ENCODE peak calls at places on chromosomes 6 and 20, in five cellular contexts. I, B, H, V and L are unnamed samples.

GRCh38 chr6:105993769-105994521 is 92.2 kb upstream of the PRDM1 start:
- DNase-seq in I (no peak), H (no peak), B (no peak), V (no peak), L (peak)

GRCh38 chr6:43070028-43070632 is 6.0 kb upstream of the PTK7 start:
- DNase-seq in B (peak), V (peak), I (peak), H (no peak), L (peak)

GRCh38 chr6:1382331-1382882 is 7.0 kb upstream of the FOXF2 start:
- DNase-seq in V (no peak), I (no peak), H (no peak), B (no peak), L (no peak)

GRCh38 chr20:38888059-38888831 is 38.0 kb upstream of the FAM83D start:
- DNase-seq in I (no peak), B (no peak), H (no peak), V (no peak), L (no peak)

GRCh38 chr20:62215991-62216635 is 4.0 kb downstream of the HRH3 start:
- DNase-seq in I (no peak), H (no peak), B (no peak), V (no peak), L (no peak)

GRCh38 chr20:61370841-61371303 is 118.8 kb downstream of the CDH4 start:
- DNase-seq in V (no peak), H (no peak), I (no peak), B (no peak), L (no peak)

GRCh38 chr6:16800942-16801341 is 39.7 kb upstream of the ATXN1 start:
- DNase-seq in I (no peak), B (no peak), H (no peak), V (no peak), L (no peak)

GRCh38 chr6:36989264-36989663 is 3.3 kb upstream of the MTCH1 start:
- DNase-seq in I (no peak), H (no peak), B (no peak), V (no peak), L (no peak)

GRCh38 chr6:28981391-28981832 is 23.7 kb downstream of the ZNF311 start:
- DNase-seq in V (peak), H (peak), B (no peak), I (no peak), L (peak)

GRCh38 chr6:2166717-2167116 is 78.7 kb downstream of the GMDS start:
- DNase-seq in H (peak), I (no peak), V (no peak), B (no peak), L (no peak)

GRCh38 chr20:32135983-32136515 is 26.5 kb downstream of the TM9SF4 start:
- DNase-seq in I (no peak), V (no peak), B (no peak), H (no peak), L (no peak)

GRCh38 chr6:109455502-109456282 is at the start of gene MICAL1:
- DNase-seq in I (peak), H (peak), V (no peak), B (peak), L (peak)

GRCh38 chr6:55696041-55696440 is 117.0 kb upstream of the HMGCLL1 start:
- DNase-seq in I (no peak), H (no peak), B (no peak), V (no peak), L (no peak)

GRCh38 chr20:407097-407952 is 774 bp upstream of the RBCK1 start:
- DNase-seq in I (peak), B (peak), V (peak), H (peak), L (peak)
- TF ChIP-seq POLR2A in I (no peak), B (peak), V (peak), H (no peak), L (peak)

GRCh38 chr6:138240476-138241245 is 22.4 kb upstream of the PBOV1 start:
- DNase-seq in H (no peak), V (no peak), B (no peak), I (no peak), L (no peak)

GRCh38 chr6:138245751-138246150 is 27.5 kb upstream of the PBOV1 start:
- DNase-seq in I (no peak), B (no peak), V (no peak), H (no peak), L (no peak)

GRCh38 chr6:138241381-138241780 is 23.1 kb upstream of the PBOV1 start:
- DNase-seq in H (no peak), I (no peak), B (no peak), V (no peak), L (no peak)

GRCh38 chr6:138241893-138242292 is 23.6 kb upstream of the PBOV1 start:
- DNase-seq in B (no peak), I (no peak), V (no peak), H (no peak), L (no peak)

DNA sequence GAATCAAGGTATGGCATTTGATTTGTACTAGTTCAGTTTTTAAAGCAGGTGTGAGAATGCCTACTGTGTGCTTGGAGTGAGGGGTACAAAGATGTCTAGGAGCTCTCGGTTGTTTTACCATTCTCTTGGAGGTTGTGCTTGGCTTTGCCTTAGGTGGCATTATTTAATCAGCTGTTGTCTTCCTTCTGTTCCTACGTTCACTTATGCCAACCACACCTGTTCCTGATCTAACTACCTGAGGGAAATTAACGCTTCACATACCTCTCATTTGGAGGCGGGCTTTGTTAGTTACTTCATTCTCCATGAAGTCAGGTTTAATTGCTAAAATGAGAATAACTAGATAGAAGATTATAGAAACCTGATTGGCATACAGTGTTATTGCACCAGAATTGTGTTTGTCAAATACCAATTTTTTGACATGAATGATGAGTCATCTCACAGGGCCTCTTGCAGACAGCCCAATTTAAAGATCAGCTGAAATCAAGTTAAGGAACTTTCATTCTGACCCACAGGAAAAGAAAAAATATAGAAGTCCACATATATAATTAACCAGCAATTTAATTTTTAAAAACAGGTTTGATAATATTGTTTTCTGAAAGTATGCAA is 24.8 kb upstream of the PBOV1 start:
- DNase-seq in B (no peak), I (no peak), H (no peak), V (no peak), L (no peak)
- TF ChIP-seq POLR2A in B (no peak), I (no peak), H (no peak), V (no peak), L (no peak)

GRCh38 chr6:63521475-63522210 is 50.6 kb upstream of the LOC128125822 start:
- DNase-seq in B (no peak), V (no peak), H (no peak), I (no peak), L (no peak)
- TF ChIP-seq POLR2A in B (no peak), V (no peak), H (no peak), I (no peak), L (no peak)

GRCh38 chr6:139648430-139649000 is 274.1 kb upstream of the CITED2 start:
- DNase-seq in B (no peak), H (no peak), V (no peak), I (no peak), L (peak)
- TF ChIP-seq POLR2A in B (no peak), H (no peak), V (no peak), I (no peak), L (no peak)

GRCh38 chr6:83859410-83860346 is at the start of gene CYB5R4:
- DNase-seq in B (peak), V (peak), H (peak), I (peak), L (peak)
- TF ChIP-seq POLR2A in B (peak), V (peak), H (peak), I (peak), L (peak)

DNA sequence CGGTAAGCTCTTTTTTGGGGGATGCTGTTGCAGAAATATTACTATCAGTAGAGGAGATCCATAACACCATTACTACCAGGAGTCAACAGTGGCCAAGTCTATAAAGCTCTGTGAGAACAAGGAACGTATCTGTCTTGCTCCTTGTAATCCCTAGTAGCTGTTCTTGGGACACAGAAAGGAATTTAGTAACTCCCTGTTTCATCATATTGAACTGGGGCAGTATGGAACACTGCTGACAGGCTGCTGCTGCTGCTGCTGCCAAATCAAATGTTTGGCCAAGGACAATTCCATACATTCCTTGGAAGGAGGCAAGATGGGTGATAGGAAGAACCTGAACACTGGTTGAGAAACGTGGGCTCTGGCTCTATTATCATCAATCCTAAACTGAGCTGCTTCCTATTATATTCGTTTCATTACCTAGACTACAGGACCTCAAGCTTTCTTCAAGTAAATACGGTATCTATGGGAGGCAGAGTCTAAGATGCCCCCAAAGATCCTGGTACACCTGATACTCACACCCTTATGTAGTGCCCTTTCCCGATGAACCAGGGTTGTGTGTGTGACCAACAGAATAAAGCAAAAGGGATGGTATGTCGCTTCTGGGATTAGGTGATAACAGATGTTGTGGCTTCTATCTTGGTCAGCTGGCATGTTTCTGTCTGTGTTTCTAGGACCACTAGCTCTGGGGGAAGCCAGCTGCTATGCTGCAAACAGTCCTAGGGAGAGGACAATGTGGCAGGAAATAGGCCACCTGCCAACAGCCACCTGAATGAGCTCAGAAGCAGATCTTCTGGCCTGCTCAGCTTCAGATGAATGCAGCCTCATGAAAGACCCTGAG is 39.5 kb downstream of the ELOVL5 start:
- DNase-seq in H (peak), V (no peak), B (no peak), I (no peak), L (peak)
- TF ChIP-seq POLR2A in H (no peak), V (no peak), B (no peak), I (no peak), L (peak)

DNA sequence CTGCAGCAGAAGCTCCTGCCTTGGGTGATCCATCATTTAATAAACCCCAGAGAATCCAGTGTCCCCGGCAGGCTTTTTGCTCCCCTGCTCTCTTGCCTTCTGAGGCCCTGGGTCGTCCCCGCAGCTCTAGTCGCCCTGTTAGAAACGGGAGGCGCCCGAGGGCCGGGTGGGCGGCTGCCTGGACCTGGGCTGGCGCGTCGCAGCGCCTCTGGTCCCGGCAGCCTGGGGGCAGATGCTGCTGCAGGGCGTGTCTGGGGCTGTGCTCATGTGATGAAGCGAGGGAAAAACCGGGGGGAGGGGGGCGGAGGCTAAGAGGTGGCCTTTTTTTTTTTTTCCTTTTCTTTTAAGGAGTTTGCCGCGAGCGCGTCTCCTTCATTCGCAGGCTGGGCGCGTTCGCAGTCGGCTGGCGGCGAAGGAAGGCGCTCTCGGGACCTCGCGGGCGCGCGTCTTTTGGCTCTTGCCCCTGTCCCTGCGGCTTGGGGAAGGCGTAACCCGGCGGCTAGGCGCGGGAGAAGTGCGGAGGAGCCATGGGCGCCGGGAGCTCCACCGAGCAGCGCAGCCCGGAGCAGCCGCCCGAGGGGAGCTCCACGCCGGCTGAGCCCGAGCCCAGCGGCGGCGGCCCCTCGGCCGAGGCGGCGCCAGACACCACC is 394 bp downstream of the AKAP12 start:
- DNase-seq in I (peak), H (peak), V (peak), B (peak), L (peak)
- TF ChIP-seq POLR2A in I (no peak), H (no peak), V (peak), B (peak), L (peak)